ENCODE peak calls at places on chromosomes 12 and 14, in nine cellular contexts. One of them, this sample, is unnamed.

GRCh38 chr12:124044809-124045321 is 71.8 kb downstream of the ZNF664 start:
- ATAC-seq in T-cell: peak
- ATAC-seq in activated B cell treated with CpG ODN at 0.5 μM for 24 hours: no peak
- ATAC-seq in esophagus mucosa: peak
- ATAC-seq in GM12878: no peak
- ATAC-seq in stimulated activated naive B cell treated with anti-CD40 and anti-IgM and Interleukin-4, amounts not matched to agents 10 μg/mL and 1 μg/mL and 100 μg/mL, for 72 hours: no peak
- ATAC-seq in naive thymus-derived CD8-positive, alpha-beta T cell: peak
- ATAC-seq in left lobe of liver: no peak
- ATAC-seq in sciatic nerve: no peak
- ATAC-seq in this sample: no peak

GRCh38 chr14:60204843-60205774 is 39.9 kb upstream of the DHRS7 start:
- ATAC-seq in esophagus mucosa: no peak
- ATAC-seq in GM12878: peak
- ATAC-seq in naive thymus-derived CD8-positive, alpha-beta T cell: no peak
- ATAC-seq in sciatic nerve: no peak
- ATAC-seq in T-cell: no peak
- ATAC-seq in left lobe of liver: no peak
- ATAC-seq in stimulated activated naive B cell treated with anti-CD40 and anti-IgM and Interleukin-4, amounts not matched to agents 10 μg/mL and 1 μg/mL and 100 μg/mL, for 72 hours: no peak
- ATAC-seq in activated B cell treated with CpG ODN at 0.5 μM for 24 hours: no peak
- ATAC-seq in this sample: no peak

GRCh38 chr14:95499354-95499750 is 17.1 kb downstream of the SYNE3 start:
- ATAC-seq in left lobe of liver: no peak
- ATAC-seq in sciatic nerve: no peak
- ATAC-seq in activated B cell treated with CpG ODN at 0.5 μM for 24 hours: no peak
- ATAC-seq in GM12878: no peak
- ATAC-seq in naive thymus-derived CD8-positive, alpha-beta T cell: no peak
- ATAC-seq in stimulated activated naive B cell treated with anti-CD40 and anti-IgM and Interleukin-4, amounts not matched to agents 10 μg/mL and 1 μg/mL and 100 μg/mL, for 72 hours: peak
- ATAC-seq in esophagus mucosa: no peak
- ATAC-seq in T-cell: no peak
- ATAC-seq in this sample: no peak

GRCh38 chr14:77031680-77032482 is 3.4 kb upstream of the IRF2BPL start:
- ATAC-seq in activated B cell treated with CpG ODN at 0.5 μM for 24 hours: no peak
- ATAC-seq in esophagus mucosa: no peak
- ATAC-seq in T-cell: no peak
- ATAC-seq in GM12878: no peak
- ATAC-seq in left lobe of liver: no peak
- ATAC-seq in stimulated activated naive B cell treated with anti-CD40 and anti-IgM and Interleukin-4, amounts not matched to agents 10 μg/mL and 1 μg/mL and 100 μg/mL, for 72 hours: no peak
- ATAC-seq in naive thymus-derived CD8-positive, alpha-beta T cell: no peak
- ATAC-seq in sciatic nerve: peak
- ATAC-seq in this sample: peak

GRCh38 chr12:107331471-107331870 is 238.1 kb upstream of the CRY1 start:
- ATAC-seq in stimulated activated naive B cell treated with anti-CD40 and anti-IgM and Interleukin-4, amounts not matched to agents 10 μg/mL and 1 μg/mL and 100 μg/mL, for 72 hours: no peak
- ATAC-seq in GM12878: no peak
- ATAC-seq in naive thymus-derived CD8-positive, alpha-beta T cell: peak
- ATAC-seq in left lobe of liver: no peak
- ATAC-seq in esophagus mucosa: no peak
- ATAC-seq in T-cell: peak
- ATAC-seq in activated B cell treated with CpG ODN at 0.5 μM for 24 hours: no peak
- ATAC-seq in sciatic nerve: no peak
- ATAC-seq in this sample: no peak

GRCh38 chr14:99035268-99035667 is 236.7 kb downstream of the BCL11B start:
- ATAC-seq in GM12878: no peak
- ATAC-seq in T-cell: no peak
- ATAC-seq in naive thymus-derived CD8-positive, alpha-beta T cell: no peak
- ATAC-seq in stimulated activated naive B cell treated with anti-CD40 and anti-IgM and Interleukin-4, amounts not matched to agents 10 μg/mL and 1 μg/mL and 100 μg/mL, for 72 hours: no peak
- ATAC-seq in left lobe of liver: peak
- ATAC-seq in esophagus mucosa: peak
- ATAC-seq in activated B cell treated with CpG ODN at 0.5 μM for 24 hours: no peak
- ATAC-seq in sciatic nerve: peak
- ATAC-seq in this sample: no peak

GRCh38 chr14:31128601-31129526 is 78.7 kb downstream of the HECTD1 start:
- ATAC-seq in left lobe of liver: peak
- ATAC-seq in activated B cell treated with CpG ODN at 0.5 μM for 24 hours: peak
- ATAC-seq in sciatic nerve: no peak
- ATAC-seq in stimulated activated naive B cell treated with anti-CD40 and anti-IgM and Interleukin-4, amounts not matched to agents 10 μg/mL and 1 μg/mL and 100 μg/mL, for 72 hours: peak
- ATAC-seq in esophagus mucosa: no peak
- ATAC-seq in naive thymus-derived CD8-positive, alpha-beta T cell: no peak
- ATAC-seq in GM12878: peak
- ATAC-seq in T-cell: no peak
- ATAC-seq in this sample: no peak

GRCh38 chr12:76144253-76144564 is 59.7 kb upstream of the NAP1L1 start:
- ATAC-seq in esophagus mucosa: no peak
- ATAC-seq in activated B cell treated with CpG ODN at 0.5 μM for 24 hours: no peak
- ATAC-seq in naive thymus-derived CD8-positive, alpha-beta T cell: peak
- ATAC-seq in sciatic nerve: no peak
- ATAC-seq in T-cell: peak
- ATAC-seq in GM12878: peak
- ATAC-seq in left lobe of liver: no peak
- ATAC-seq in stimulated activated naive B cell treated with anti-CD40 and anti-IgM and Interleukin-4, amounts not matched to agents 10 μg/mL and 1 μg/mL and 100 μg/mL, for 72 hours: peak
- ATAC-seq in this sample: no peak

GRCh38 chr12:49642370-49642802 is 19.0 kb downstream of the PRPF40B start:
- ATAC-seq in GM12878: no peak
- ATAC-seq in naive thymus-derived CD8-positive, alpha-beta T cell: no peak
- ATAC-seq in sciatic nerve: peak
- ATAC-seq in activated B cell treated with CpG ODN at 0.5 μM for 24 hours: no peak
- ATAC-seq in T-cell: no peak
- ATAC-seq in esophagus mucosa: peak
- ATAC-seq in left lobe of liver: no peak
- ATAC-seq in stimulated activated naive B cell treated with anti-CD40 and anti-IgM and Interleukin-4, amounts not matched to agents 10 μg/mL and 1 μg/mL and 100 μg/mL, for 72 hours: no peak
- ATAC-seq in this sample: no peak

GRCh38 chr14:105563347-105563737 is 37.0 kb downstream of the TMEM121 start:
- ATAC-seq in esophagus mucosa: no peak
- ATAC-seq in GM12878: no peak
- ATAC-seq in activated B cell treated with CpG ODN at 0.5 μM for 24 hours: no peak
- ATAC-seq in T-cell: no peak
- ATAC-seq in sciatic nerve: no peak
- ATAC-seq in naive thymus-derived CD8-positive, alpha-beta T cell: no peak
- ATAC-seq in left lobe of liver: no peak
- ATAC-seq in stimulated activated naive B cell treated with anti-CD40 and anti-IgM and Interleukin-4, amounts not matched to agents 10 μg/mL and 1 μg/mL and 100 μg/mL, for 72 hours: no peak
- ATAC-seq in this sample: no peak

This sample was measured in gastroesophageal sphincter.